ENCODE peak calls at places on chromosomes 3 and 15, in four cellular contexts. J, U, D and C are unnamed samples.

GRCh38 chr15:71066983-71067382 is 48.3 kb upstream of the THSD4 start:
- DNase-seq in D (no peak), U (peak; percentile 68), J (no peak), C (no peak)

GRCh38 chr15:31280831-31281216 is 45.8 kb upstream of the KLF13 start:
- DNase-seq in D (no peak), J (no peak), U (no peak), C (no peak)

GRCh38 chr3:69239063-69239462 is 116.7 kb upstream of the LMOD3 start:
- DNase-seq in J (no peak), D (no peak), U (no peak), C (no peak)

GRCh38 chr3:185687479-185687878 is 101.4 kb downstream of the SENP2 start:
- DNase-seq in D (no peak), U (peak; percentile 25), J (no peak), C (no peak)

GRCh38 chr3:111585214-111585613 is 9.9 kb downstream of the ZBED2 start:
- DNase-seq in J (no peak), U (peak; percentile 77), D (no peak), C (no peak)

GRCh38 chr3:150255416-150255815 is 152.7 kb upstream of the TSC22D2 start:
- DNase-seq in D (no peak), U (no peak), J (no peak), C (no peak)

GRCh38 chr3:94159062-94159726 is 96.3 kb downstream of the NSUN3 start:
- DNase-seq in U (peak; percentile 81), J (no peak), D (no peak), C (no peak)

GRCh38 chr15:100671124-100671680 is 68.8 kb downstream of the ASB7 start:
- DNase-seq in U (no peak), J (no peak), D (no peak), C (no peak)

GRCh38 chr3:178856804-178857203 is 214.8 kb downstream of the ZMAT3 start:
- DNase-seq in D (no peak), U (no peak), J (no peak), C (no peak)

GRCh38 chr3:42273351-42273750 is 7.4 kb upstream of the CCK start:
- DNase-seq in D (no peak), J (no peak), U (no peak), C (no peak)

GRCh38 chr3:171981271-171981605 is 58.1 kb upstream of the FNDC3B start:
- DNase-seq in U (no peak), D (no peak), J (no peak), C (no peak)

GRCh38 chr3:194084284-194084683 is 51.7 kb upstream of the HES1 start:
- DNase-seq in D (no peak), U (no peak), J (no peak), C (no peak)

GRCh38 chr3:184335291-184335660 is 2.1 kb upstream of the FAM131A start:
- DNase-seq in D (no peak), U (no peak), J (no peak), C (no peak)

GRCh38 chr3:42815826-42816225 is 6.6 kb downstream of the ACKR2 start:
- DNase-seq in D (no peak), U (no peak), J (no peak), C (no peak)

GRCh38 chr15:75042730-75043508 is 19.5 kb downstream of the PPCDC start:
- DNase-seq in D (no peak), J (no peak), U (peak; percentile 44), C (peak; percentile 73)

GRCh38 chr3:8319935-8320634 is 181.5 kb upstream of the LMCD1 start:
- DNase-seq in J (no peak), U (peak; percentile 83), D (peak; percentile 38), C (no peak)

GRCh38 chr3:9669720-9670432 is 20.6 kb downstream of the MTMR14 start:
- DNase-seq in U (no peak), J (no peak), D (no peak), C (no peak)

GRCh38 chr3:66885326-66886000 is 112.6 kb upstream of the KBTBD8 start:
- DNase-seq in D (no peak), U (peak; percentile 35), J (no peak), C (no peak)

GRCh38 chr3:122799322-122799721 is 4.5 kb downstream of the SLC49A4 start:
- DNase-seq in J (no peak), D (no peak), U (no peak), C (no peak)

GRCh38 chr3:14598143-14598569 is 53.4 kb upstream of the CCDC174 start:
- DNase-seq in D (no peak), U (peak; percentile 41), J (peak; percentile 9), C (peak; percentile 74)